ENCODE peak calls at places on chromosomes 2 and 18, in ten cellular contexts. G is testis; M is heart right ventricle; W is ascending aorta; S is IMR-90; Q is CD4-positive, alpha-beta T cell; I is heart left ventricle; U is naive thymus-derived CD4-positive, alpha-beta T cell; Y is neural progenitor cell; E is K562. D is an unnamed sample.

GRCh38 chr18:67232991-67233390 is 283.5 kb downstream of the DSEL start:
- DNase-seq in G (no peak), M (no peak), W (no peak), S (no peak), Q (no peak), I (no peak), U (no peak), Y (no peak), E (no peak), D (no peak)

GRCh38 chr2:73290049-73290839 is 3.1 kb downstream of the EGR4 start:
- DNase-seq in G (peak; percentile 54), M (no peak), W (no peak), S (peak; percentile 41), Q (peak; percentile 34), I (no peak), U (peak; percentile 43), Y (peak; percentile 72), E (no peak), D (peak; percentile 44)

GRCh38 chr2:8312221-8312620 is 369.6 kb upstream of the ID2 start:
- DNase-seq in G (no peak), M (no peak), W (no peak), S (no peak), Q (no peak), I (no peak), U (no peak), Y (peak; percentile 19), E (no peak), D (no peak)

GRCh38 chr2:150663143-150663542 is 175.7 kb upstream of the RND3 start:
- DNase-seq in G (no peak), M (no peak), W (no peak), S (peak; percentile 90), Q (no peak), I (no peak), U (no peak), Y (no peak), E (no peak), D (peak; percentile 22)

GRCh38 chr2:12032421-12032820 is 286.0 kb downstream of the LPIN1 start:
- DNase-seq in G (no peak), M (no peak), W (no peak), S (no peak), Q (no peak), I (no peak), U (no peak), Y (no peak), E (no peak), D (no peak)

GRCh38 chr18:49726564-49726963 is 86.8 kb downstream of the ACAA2 start:
- DNase-seq in G (no peak), M (no peak), W (no peak), S (peak; percentile 13), Q (no peak), I (no peak), U (no peak), Y (no peak), E (no peak), D (no peak)

GRCh38 chr18:24488824-24489493 is 28.5 kb downstream of the HRH4 start:
- DNase-seq in G (no peak), M (no peak), W (no peak), S (peak; percentile 41), Q (no peak), I (no peak), U (no peak), Y (peak; percentile 55), E (peak; percentile 60), D (no peak)

GRCh38 chr2:100011272-100011711 is 131.1 kb downstream of the AFF3 start:
- DNase-seq in G (no peak), M (no peak), W (no peak), S (peak; percentile 99), Q (no peak), I (no peak), U (no peak), Y (no peak), E (no peak), D (peak; percentile 93)

GRCh38 chr2:233814063-233814435 is 35.9 kb downstream of the MROH2A start:
- DNase-seq in G (no peak), M (no peak), W (no peak), S (peak; percentile 5), Q (no peak), I (no peak), U (no peak), Y (peak; percentile 20), E (peak; percentile 53), D (peak; percentile 22)

GRCh38 chr18:74579704-74580103 is 18.0 kb upstream of the ZNF407 start:
- DNase-seq in G (no peak), M (no peak), W (no peak), S (no peak), Q (no peak), I (no peak), U (no peak), Y (peak; percentile 39), E (no peak), D (no peak)

GRCh38 chr18:77749189-77749588 is 499.5 kb downstream of the GALR1 start:
- DNase-seq in G (peak; percentile 43), M (no peak), W (no peak), S (no peak), Q (no peak), I (no peak), U (no peak), Y (peak; percentile 51), E (peak; percentile 38), D (no peak)

GRCh38 chr2:118003396-118003824 is 10.5 kb downstream of the CCDC93 start:
- DNase-seq in G (peak; percentile 72), M (no peak), W (peak; percentile 69), S (peak; percentile 85), Q (no peak), I (no peak), U (peak; percentile 26), Y (peak; percentile 79), E (peak; percentile 57), D (peak; percentile 80)

GRCh38 chr18:55406374-55407045 is 181.5 kb downstream of the TCF4 start:
- DNase-seq in G (no peak), M (no peak), W (no peak), S (no peak), Q (no peak), I (no peak), U (no peak), Y (no peak), E (no peak), D (no peak)

GRCh38 chr2:239498981-239499633 is 98.3 kb upstream of the HDAC4 start:
- DNase-seq in G (peak; percentile 60), M (peak; percentile 65), W (peak; percentile 75), S (no peak), Q (no peak), I (peak; percentile 79), U (no peak), Y (no peak), E (no peak), D (no peak)

GRCh38 chr18:41499345-41499744 is 455.7 kb upstream of the PIK3C3 start:
- DNase-seq in G (no peak), M (no peak), W (no peak), S (no peak), Q (no peak), I (no peak), U (no peak), Y (no peak), E (no peak), D (no peak)

DNA sequence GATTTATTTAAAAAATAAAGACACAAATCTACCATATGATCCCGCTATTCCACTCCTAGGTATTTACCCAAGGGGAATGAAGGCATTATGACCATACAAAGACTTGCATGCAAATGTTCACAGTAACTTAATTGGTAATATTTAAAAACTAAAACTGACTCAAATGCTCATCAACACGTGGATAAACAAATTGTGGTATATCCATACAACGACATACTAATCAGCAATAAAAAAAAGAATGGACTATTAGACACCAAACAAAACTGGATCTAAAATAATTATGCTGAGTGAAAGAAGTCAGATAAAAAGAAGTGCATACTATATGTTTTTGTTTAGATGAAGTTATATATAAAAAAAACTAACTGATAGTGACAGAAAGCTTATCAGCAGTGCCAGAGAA is 428.3 kb downstream of the ZEB2 start:
- DNase-seq in G (no peak), M (no peak), W (no peak), S (no peak), Q (no peak), I (no peak), U (no peak), Y (no peak), E (no peak), D (no peak)
- H3K27me3 ChIP-seq in G (no peaks in the 10 kb centered on the region), M (no peaks in the 10 kb centered on the region), W (no peaks in the 10 kb centered on the region), S (no peaks in the 10 kb centered on the region), Q (no peaks in the 10 kb centered on the region), I (no peaks in the 10 kb centered on the region), U (no peaks in the 10 kb centered on the region), Y (no peaks in the 10 kb centered on the region), E (no peaks in the 10 kb centered on the region), D (no peaks in the 10 kb centered on the region)

DNA sequence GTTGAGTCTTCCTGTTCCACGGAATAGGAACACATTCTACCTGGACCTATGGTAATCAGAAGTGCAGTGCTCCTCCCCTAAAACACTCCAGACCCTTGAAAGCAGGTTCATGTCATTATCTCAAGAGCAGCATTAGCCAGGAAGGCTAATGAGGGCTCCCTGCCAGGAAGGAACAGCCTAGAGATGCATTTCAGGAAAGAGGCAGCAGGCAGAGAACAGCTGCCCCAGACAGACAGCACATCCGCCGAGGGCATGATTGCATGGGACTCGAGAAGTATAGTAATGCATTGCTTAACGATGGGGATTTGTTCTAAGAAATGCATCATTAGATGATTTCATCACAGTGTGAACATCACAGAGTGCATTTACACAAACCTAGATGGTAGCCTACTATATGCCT is 171.5 kb downstream of the ALK start:
- DNase-seq in G (no peak), M (no peak), W (no peak), S (no peak), Q (no peak), I (no peak), U (no peak), Y (no peak), E (no peak), D (no peak)
- H3K27me3 ChIP-seq in G (no peaks in the 10 kb centered on the region), M (no peaks in the 10 kb centered on the region), W (no peaks in the 10 kb centered on the region), S (peaks cover 4% of the 10 kb centered on the region), Q (peaks cover 5% of the 10 kb centered on the region), I (no peaks in the 10 kb centered on the region), U (no peaks in the 10 kb centered on the region), Y (no peaks in the 10 kb centered on the region), E (peaks cover 6% of the 10 kb centered on the region), D (no peaks in the 10 kb centered on the region)

DNA sequence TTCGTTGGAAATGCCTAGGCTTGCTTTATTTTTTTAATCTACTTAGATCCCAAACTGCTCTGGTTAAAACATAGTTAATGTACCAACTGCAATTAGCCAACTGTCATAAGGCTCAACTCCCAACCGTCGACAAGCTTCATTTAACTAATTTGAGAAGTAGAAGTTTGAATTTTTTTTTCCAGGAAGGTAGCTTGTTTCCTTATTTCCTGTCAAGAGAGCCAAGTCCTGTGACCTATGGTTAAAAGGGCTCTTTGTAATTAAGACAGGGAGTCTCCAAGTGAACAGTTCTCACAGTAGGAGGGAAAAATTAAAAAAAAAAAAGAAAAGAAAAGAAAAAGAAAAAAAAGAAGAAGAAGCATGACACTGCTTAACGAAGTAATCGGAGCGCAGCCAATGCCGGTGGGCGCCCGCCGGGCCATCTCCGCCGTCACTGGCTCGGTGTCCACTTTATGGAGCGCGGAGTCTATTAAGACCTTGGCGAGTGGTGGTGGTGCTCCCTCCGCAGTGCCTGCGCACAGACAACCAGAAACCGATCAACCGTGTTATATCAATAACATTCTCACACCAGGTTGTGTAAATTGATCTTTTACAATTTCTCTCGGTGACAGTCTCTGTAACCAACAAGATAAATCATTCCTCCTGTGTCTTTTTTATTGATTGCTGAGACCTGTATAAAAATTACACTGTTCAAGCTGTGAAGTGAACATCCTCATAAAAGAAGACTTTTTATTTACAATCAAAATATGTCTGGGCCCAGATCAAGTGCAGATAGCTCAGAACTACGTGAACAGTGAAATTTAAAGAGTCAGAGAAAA is 197.2 kb upstream of the POU3F3 start:
- DNase-seq in G (peak; percentile 22), M (peak; percentile 16), W (no peak), S (no peak), Q (no peak), I (no peak), U (no peak), Y (peak; percentile 41), E (no peak), D (no peak)
- H3K27me3 ChIP-seq in G (no peaks in the 10 kb centered on the region), M (peaks cover 13% of the 10 kb centered on the region), W (no peaks in the 10 kb centered on the region), S (no peaks in the 10 kb centered on the region), Q (peaks cover 28% of the 10 kb centered on the region), I (peaks cover 24% of the 10 kb centered on the region), U (no peaks in the 10 kb centered on the region), Y (peaks cover 59% of the 10 kb centered on the region), E (peaks cover 28% of the 10 kb centered on the region), D (peaks cover 4% of the 10 kb centered on the region)

GRCh38 chr2:70890469-70891065 is 45.1 kb upstream of the ATP6V1B1 start:
- DNase-seq in G (no peak), M (no peak), W (no peak), S (no peak), Q (no peak), I (no peak), U (no peak), Y (no peak), E (no peak), D (no peak)
- H3K27me3 ChIP-seq in G (peaks cover 6% of the 10 kb centered on the region), M (peaks cover 86% of the 10 kb centered on the region), W (peaks cover 16% of the 10 kb centered on the region), S (peaks cover 93% of the 10 kb centered on the region), Q (peaks cover 99% of the 10 kb centered on the region), I (peaks cover 100% of the 10 kb centered on the region), U (no peaks in the 10 kb centered on the region), Y (peaks cover 100% of the 10 kb centered on the region), E (peaks cover 73% of the 10 kb centered on the region), D (peaks cover 91% of the 10 kb centered on the region)